ENCODE peak calls at places on chromosomes 5 and 9, in five cellular contexts. A is GM23338, T is SK-N-SH, E is MM.1S, X is hepatocyte. W is an unnamed sample.

GRCh38 chr9:136538599-136539426 is 7.0 kb downstream of the NOTCH1 start:
- DNase-seq in A (no peak), T (no peak), E (peak; percentile 63), X (no peak), W (no peak)

GRCh38 chr9:72661401-72662135 is 140.2 kb downstream of the TMC1 start:
- DNase-seq in A (no peak), T (no peak), E (no peak), X (peak; percentile 15), W (peak; percentile 81)

GRCh38 chr5:180343846-180344327 is 9.2 kb downstream of the GFPT2 start:
- DNase-seq in A (no peak), T (peak; percentile 60), E (no peak), X (peak; percentile 60), W (peak; percentile 90)

GRCh38 chr5:77167695-77168111 is 42.8 kb upstream of the PDE8B start:
- DNase-seq in A (no peak), T (no peak), E (no peak), X (no peak), W (peak; percentile 90)

GRCh38 chr9:16277471-16277870 is 593.0 kb downstream of the BNC2 start:
- DNase-seq in A (no peak), T (no peak), E (no peak), X (no peak), W (no peak)

GRCh38 chr5:134177197-134178171 is 734 bp upstream of the SKP1 start:
- DNase-seq in A (peak; percentile 86), T (peak; percentile 23), E (peak; percentile 64), X (peak; percentile 80), W (peak; percentile 82)

GRCh38 chr9:77989437-77989836 is 42.2 kb downstream of the GNAQ start:
- DNase-seq in A (no peak), T (no peak), E (no peak), X (no peak), W (no peak)

GRCh38 chr9:121222524-121223171 is 21.0 kb upstream of the RAB14 start:
- DNase-seq in A (peak; percentile 59), T (peak; percentile 42), E (peak; percentile 35), X (peak; percentile 53), W (peak; percentile 84)

GRCh38 chr5:31824886-31825774 is 186.2 kb downstream of the PDZD2 start:
- DNase-seq in A (peak; percentile 89), T (peak; percentile 56), E (peak; percentile 67), X (peak; percentile 76), W (peak; percentile 78)

GRCh38 chr5:75558972-75559632 is 47.4 kb downstream of the POLK start:
- DNase-seq in A (no peak), T (no peak), E (no peak), X (no peak), W (peak; percentile 52)

GRCh38 chr5:169746147-169746694 is 109.1 kb downstream of the DOCK2 start:
- DNase-seq in A (no peak), T (no peak), E (no peak), X (no peak), W (no peak)

GRCh38 chr5:40401965-40402364 is 277.8 kb upstream of the PTGER4 start:
- DNase-seq in A (no peak), T (no peak), E (no peak), X (no peak), W (peak; percentile 56)

GRCh38 chr5:129125819-129126218 is 31.3 kb downstream of the ISOC1 start:
- DNase-seq in A (no peak), T (no peak), E (peak; percentile 83), X (no peak), W (no peak)

GRCh38 chr5:94066437-94067207 is 325.2 kb upstream of the POU5F2 start:
- DNase-seq in A (no peak), T (no peak), E (no peak), X (no peak), W (no peak)

GRCh38 chr5:134585966-134586365 is 46.7 kb downstream of the SAR1B start:
- DNase-seq in A (no peak), T (no peak), E (no peak), X (no peak), W (no peak)

GRCh38 chr5:102932781-102933180 is 177.7 kb downstream of the PAM start:
- DNase-seq in A (no peak), T (no peak), E (no peak), X (no peak), W (no peak)

GRCh38 chr5:99169309-99169708 is 240.5 kb upstream of the CHD1 start:
- DNase-seq in A (peak; percentile 44), T (no peak), E (no peak), X (peak; percentile 14), W (peak; percentile 38)

GRCh38 chr9:81182421-81182820 is 506.9 kb downstream of the TLE1 start:
- DNase-seq in A (no peak), T (no peak), E (no peak), X (peak; percentile 13), W (peak; percentile 15)

DNA sequence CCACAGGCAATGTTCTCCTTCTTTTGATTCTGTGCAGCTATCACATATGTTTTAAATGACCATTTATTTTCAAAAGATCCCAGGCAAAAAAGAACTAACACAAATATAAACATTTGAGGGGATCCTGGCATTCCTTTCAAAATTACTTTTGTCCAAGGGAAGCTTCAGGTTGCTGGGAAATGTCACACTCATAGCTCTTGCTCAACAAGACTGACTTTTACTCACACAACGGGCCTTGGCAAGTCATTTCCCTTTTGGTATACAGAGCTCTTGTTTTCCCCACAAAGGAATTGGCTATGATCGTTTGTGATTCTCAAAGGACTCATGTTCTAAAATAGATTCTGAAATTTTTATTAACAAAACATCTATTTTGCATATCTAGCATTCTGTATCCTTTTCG is 4.5 kb upstream of the PALM2AKAP2 start:
- DNase-seq in A (no peak), T (no peak), E (no peak), X (no peak), W (peak; percentile 83)
- TF ChIP-seq EZH2phosphoT487 in A (no peak), T (no peak), E (no peak), X (no peak), W (no peak)

DNA sequence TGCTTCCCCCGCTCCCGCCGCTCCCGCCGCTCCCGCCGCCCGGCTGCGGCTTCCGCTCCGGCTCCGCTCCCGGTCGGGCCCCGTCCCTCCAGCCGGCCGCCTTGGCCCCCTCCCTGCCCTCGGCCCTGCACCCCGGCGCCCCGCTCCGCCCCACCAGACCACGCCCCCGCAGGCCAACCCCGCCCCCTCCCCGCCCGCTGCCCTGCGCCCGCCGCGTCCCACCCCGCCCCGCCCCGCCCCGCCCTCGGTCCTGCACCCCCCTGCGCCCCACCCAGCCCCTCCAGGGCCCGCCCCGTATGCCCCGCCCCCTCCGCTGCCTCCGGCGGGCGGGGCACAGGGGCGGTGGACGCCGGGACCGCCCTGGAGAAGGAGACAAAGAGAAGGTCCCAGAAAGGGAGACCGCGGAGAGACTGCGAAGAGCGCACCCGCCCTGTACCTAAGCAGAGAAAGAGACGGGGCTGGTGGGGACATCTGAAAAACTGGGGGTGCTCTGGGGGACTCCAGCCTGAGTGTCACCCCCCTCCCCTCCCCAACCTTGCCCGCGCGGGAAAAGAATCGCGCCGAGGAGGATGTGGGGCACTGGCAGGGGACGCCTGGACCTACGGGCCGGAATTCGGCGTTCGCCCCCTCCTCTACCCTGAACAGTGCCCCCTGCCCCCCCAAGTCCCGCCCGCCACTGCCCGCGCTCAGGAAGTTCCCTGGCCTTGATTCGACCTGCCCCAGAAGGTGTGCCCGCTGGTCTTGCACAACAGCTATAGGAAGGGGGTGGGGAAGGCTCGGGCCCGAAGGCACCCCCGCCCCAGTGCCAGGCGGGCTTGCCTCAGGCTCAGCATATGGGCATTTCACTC is 42.9 kb upstream of the STXBP1 start:
- DNase-seq in A (peak; percentile 91), T (peak; percentile 100), E (peak; percentile 81), X (peak; percentile 95), W (peak; percentile 94)
- TF ChIP-seq EZH2phosphoT487 in A (no peak), T (no peak), E (no peak), X (no peak), W (no peak)

DNA sequence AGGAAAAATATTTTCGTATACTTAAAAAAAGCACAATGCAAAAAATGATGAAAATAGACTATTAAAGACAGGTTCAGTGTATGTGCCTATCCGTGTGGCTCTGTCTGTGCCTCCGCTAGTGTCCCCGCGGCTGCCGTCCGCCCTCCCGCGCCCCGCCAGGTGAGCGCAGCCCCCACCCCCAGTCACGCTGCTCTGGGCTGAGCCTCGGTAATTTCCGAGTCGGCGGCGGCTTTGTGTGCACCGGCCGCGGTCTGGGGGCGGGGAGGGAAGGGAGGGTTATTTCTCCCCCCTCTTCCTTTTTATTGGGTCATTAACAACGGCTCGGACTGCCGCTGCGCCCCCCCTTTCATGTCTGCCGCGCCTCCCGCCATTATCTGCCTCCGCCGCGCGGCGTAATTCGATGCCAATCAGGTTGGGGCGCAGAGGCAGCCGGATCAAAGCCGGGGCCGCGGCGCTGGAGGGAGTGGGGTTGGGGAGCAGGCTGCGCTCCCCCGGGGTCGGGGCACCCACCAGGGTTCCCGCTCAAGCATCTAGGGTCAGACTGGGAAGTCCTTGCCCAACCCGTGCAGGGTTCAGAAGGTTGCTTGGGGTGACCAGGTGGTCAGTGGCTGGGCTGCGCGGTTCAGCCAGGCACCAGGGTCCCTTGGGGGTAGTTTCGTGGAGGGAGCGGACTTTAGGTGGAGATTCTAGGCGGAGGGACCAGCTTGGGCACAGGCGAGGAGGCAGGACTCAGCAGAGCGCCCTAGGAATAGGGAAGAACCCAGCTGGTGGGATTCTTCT is 39.5 kb upstream of the PSD2 start:
- DNase-seq in A (peak; percentile 83), T (peak; percentile 70), E (no peak), X (peak; percentile 63), W (no peak)
- TF ChIP-seq EZH2phosphoT487 in A (no peak), T (no peak), E (no peak), X (no peak), W (no peak)

DNA sequence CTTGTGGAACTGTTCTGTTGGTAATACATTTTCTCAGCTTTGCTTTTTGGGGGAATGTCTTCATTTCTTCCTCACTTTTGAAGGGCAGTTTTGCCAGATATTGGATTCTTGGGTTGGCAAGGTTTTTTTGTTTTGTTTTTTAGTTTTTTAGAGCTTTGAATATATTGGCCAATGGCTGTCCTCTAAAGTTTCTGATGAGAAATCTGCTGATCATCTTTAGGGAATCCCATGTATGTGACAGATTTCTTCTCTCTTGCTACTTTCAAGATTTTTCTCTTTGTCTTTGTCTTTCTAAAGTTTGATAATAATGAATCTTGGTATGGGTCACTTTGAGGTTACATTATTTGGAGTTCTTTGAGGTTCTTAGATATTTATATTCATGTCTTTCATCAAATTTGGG is 227.4 kb downstream of the FBXL7 start:
- DNase-seq in A (no peak), T (no peak), E (no peak), X (no peak), W (no peak)
- TF ChIP-seq EZH2phosphoT487 in A (no peak), T (no peak), E (no peak), X (no peak), W (no peak)

DNA sequence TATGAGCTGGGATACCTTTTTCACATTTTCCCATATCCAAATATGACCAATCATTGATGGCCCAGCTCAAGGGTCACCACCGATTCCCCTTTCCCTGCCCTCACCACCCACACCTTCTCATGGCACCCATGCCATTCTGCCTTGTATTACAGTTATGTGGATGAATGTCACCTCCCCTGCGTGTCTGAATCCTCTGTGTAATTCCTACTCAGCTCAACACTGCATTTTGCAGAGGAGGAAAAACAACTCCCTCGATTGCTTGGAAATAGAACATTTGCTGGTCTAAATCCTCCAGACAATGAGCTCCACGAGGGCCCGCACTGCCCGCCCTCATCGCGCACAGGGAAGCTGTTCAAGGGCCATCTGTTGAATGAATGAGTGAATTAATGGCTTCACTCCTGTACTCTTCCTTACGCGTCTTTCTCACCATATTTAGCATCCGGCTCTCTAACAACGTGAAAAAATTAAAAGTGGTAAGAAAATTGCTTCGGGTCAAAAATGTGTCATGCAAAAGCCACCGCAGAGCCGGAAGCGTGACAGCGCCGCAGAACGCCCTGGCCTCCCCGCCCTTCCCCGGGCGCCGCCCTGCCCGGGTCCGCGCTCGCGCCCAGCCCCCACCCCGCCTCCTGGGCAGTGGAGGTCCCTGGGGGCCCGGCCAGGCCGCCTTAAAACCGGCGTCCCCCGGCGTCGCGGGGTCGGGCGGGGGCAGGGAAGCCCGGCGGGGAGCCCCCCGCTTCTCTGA is 703 bp downstream of the SUSD1 start:
- DNase-seq in A (peak; percentile 45), T (peak; percentile 92), E (peak; percentile 70), X (peak; percentile 87), W (peak; percentile 79)
- TF ChIP-seq EZH2phosphoT487 in A (no peak), T (no peak), E (no peak), X (no peak), W (no peak)

W was measured in GM23248.